ENCODE peak calls at places on chromosomes 1 and 21, in five cellular contexts. Y is CD4-positive, alpha-beta memory T cell; W is aorta; D is heart left ventricle; A is PC-9. L is an unnamed sample.

GRCh38 chr1:207822124-207822601 is 70.3 kb downstream of the CD46 start:
- DNase-seq in D (peak; percentile 18), A (no peak), W (no peak), Y (no peak), L (no peak)

GRCh38 chr21:44503901-44504399 is 36.0 kb downstream of the KRTAP10-1 start:
- DNase-seq in A (no peak), Y (no peak), D (no peak), W (no peak), L (no peak)

GRCh38 chr21:43961382-43961909 is 50.7 kb upstream of the TRAPPC10 start:
- DNase-seq in A (no peak), Y (no peak), D (no peak), W (no peak), L (no peak)

GRCh38 chr1:230815277-230815676 is 53.0 kb downstream of the C1orf198 start:
- DNase-seq in W (no peak), A (no peak), Y (no peak), D (no peak), L (no peak)

GRCh38 chr21:34671891-34672290 is 3.1 kb downstream of the CLIC6 start:
- DNase-seq in W (no peak), Y (no peak), A (no peak), D (no peak), L (no peak)

GRCh38 chr1:227922501-227923352 is 25.0 kb downstream of the WNT9A start:
- DNase-seq in A (no peak), W (no peak), Y (no peak), D (no peak), L (no peak)

GRCh38 chr1:183226963-183227362 is 40.9 kb downstream of the LAMC2 start:
- DNase-seq in A (no peak), D (no peak), Y (no peak), W (no peak), L (peak; percentile 40)

GRCh38 chr21:16408280-16408669 is 678.5 kb downstream of the USP25 start:
- DNase-seq in W (no peak), A (no peak), D (no peak), Y (no peak), L (no peak)

GRCh38 chr1:22470227-22470626 is 18.6 kb downstream of the ZBTB40 start:
- DNase-seq in Y (no peak), A (no peak), D (no peak), W (no peak), L (no peak)

GRCh38 chr1:29213055-29213454 is 17.7 kb downstream of the MECR start:
- DNase-seq in W (peak; percentile 43), A (no peak), Y (no peak), D (no peak), L (no peak)

GRCh38 chr1:25867210-25867991 is 8.1 kb downstream of the PAQR7 start:
- DNase-seq in Y (no peak), A (no peak), W (no peak), D (no peak), L (no peak)

GRCh38 chr1:37432636-37433035 is 41.7 kb upstream of the ZC3H12A start:
- DNase-seq in D (no peak), Y (no peak), W (no peak), A (no peak), L (no peak)

GRCh38 chr1:221543529-221544120 is 198.3 kb downstream of the DUSP10 start:
- DNase-seq in D (no peak), W (no peak), Y (no peak), A (peak; percentile 3), L (no peak)

GRCh38 chr1:117392776-117393175 is 25.5 kb downstream of the MAN1A2 start:
- DNase-seq in W (no peak), D (no peak), Y (no peak), A (no peak), L (no peak)

GRCh38 chr1:59645893-59646292 is 168.9 kb upstream of the HOOK1 start:
- DNase-seq in W (no peak), A (no peak), Y (no peak), D (no peak), L (no peak)

GRCh38 chr1:72936942-72937341 is 654.6 kb upstream of the NEGR1 start:
- DNase-seq in Y (no peak), D (no peak), A (no peak), W (no peak), L (no peak)

GRCh38 chr1:201127755-201128455 is 921 bp upstream of the ASCL5 start:
- DNase-seq in W (no peak), Y (no peak), A (no peak), D (no peak), L (no peak)

GRCh38 chr1:78840447-78841251 is 165.9 kb downstream of the ADGRL4 start:
- DNase-seq in A (no peak), Y (no peak), D (no peak), W (no peak), L (no peak)

GRCh38 chr1:174998569-174999215 is 1.1 kb upstream of the CACYBP start:
- DNase-seq in Y (peak; percentile 75), W (no peak), A (peak; percentile 38), D (no peak), L (no peak)

GRCh38 chr1:233480198-233480597 is 133.7 kb upstream of the KCNK1 start:
- DNase-seq in D (no peak), W (no peak), Y (no peak), A (no peak), L (no peak)

GRCh38 chr1:226351709-226352108 is 42.7 kb upstream of the LIN9 start:
- DNase-seq in D (no peak), Y (no peak), A (no peak), W (no peak), L (no peak)

GRCh38 chr1:99062192-99062591 is 57.5 kb upstream of the PLPPR5 start:
- DNase-seq in Y (no peak), W (no peak), A (no peak), D (no peak), L (no peak)
- H3K27ac ChIP-seq in Y (no peak overlapping the region), W (no peak overlapping the region), A (no peak overlapping the region), D (no peak overlapping the region), L (no peak overlapping the region)

GRCh38 chr1:63709267-63709828 is 64.5 kb upstream of the ROR1 start:
- DNase-seq in W (no peak), D (no peak), Y (no peak), A (no peak), L (no peak)
- H3K4me3 ChIP-seq in W (no peak overlapping the region), D (no peak overlapping the region), Y (no peak overlapping the region), A (no peak overlapping the region), L (no peak overlapping the region)

GRCh38 chr1:30723296-30723897 is at the start of gene MATN1:
- DNase-seq in W (no peak), D (no peak), Y (no peak), A (no peak), L (no peak)
- H3K27ac ChIP-seq in W (no peak within 1 kb of the TSS), D (no peak within 1 kb of the TSS), Y (no peak within 1 kb of the TSS), A (no peak within 1 kb of the TSS), L (no peak within 1 kb of the TSS)

GRCh38 chr1:228977307-228977706 is 242.0 kb downstream of the RHOU start:
- DNase-seq in W (no peak), Y (no peak), A (no peak), D (no peak), L (peak; percentile 13)

GRCh38 chr1:228977741-228978140 is 242.5 kb downstream of the RHOU start:
- DNase-seq in Y (no peak), A (no peak), W (no peak), D (no peak), L (no peak)

GRCh38 chr1:228979774-228980173 is 244.5 kb downstream of the RHOU start:
- DNase-seq in Y (no peak), A (no peak), D (no peak), W (no peak), L (no peak)

GRCh38 chr1:228979325-228979699 is 244.0 kb downstream of the RHOU start:
- DNase-seq in W (no peak), Y (no peak), D (no peak), A (no peak), L (peak; percentile 61)

DNA sequence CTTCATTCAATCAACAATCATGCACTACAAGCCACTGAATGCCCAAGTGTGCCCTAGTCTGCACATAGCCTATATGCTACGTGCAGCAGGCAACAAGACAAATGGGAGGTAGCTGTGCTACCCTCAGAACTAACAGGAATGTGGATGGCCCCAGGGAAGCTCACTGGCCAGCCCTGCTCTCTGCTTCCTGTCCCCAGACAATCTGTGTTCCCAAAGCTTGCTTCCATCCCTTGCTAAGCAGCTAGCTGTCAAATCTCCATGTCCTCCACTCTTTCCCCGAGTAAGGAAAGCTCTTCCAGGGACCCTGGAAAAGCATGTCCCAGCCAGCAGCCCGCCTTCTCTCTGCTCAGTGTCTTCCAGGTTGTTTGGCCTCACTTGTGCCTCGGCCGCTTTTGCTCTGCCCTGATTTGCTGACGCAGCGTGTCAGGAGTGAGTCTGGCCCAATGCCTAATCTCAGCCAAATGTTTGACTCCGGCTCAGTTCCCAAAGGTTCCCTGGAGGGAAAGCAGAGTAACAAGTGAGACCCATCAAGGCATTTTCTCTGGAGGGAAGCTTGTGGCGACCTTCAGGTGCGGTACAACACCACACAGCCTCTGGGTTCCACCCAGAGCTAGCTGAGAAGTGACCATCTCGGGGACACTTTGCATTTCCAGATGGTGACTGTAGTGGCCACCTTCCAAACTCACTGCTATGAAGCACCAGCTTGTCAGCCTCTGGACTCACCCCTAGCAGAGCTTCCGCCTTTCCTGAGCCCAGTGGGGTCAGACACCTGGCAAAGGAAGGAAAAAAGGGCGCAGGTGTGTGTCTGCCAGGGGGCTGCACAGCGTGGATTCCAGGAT is 243.4 kb downstream of the RHOU start:
- DNase-seq in W (no peak), A (no peak), Y (no peak), D (peak; percentile 43), L (no peak)
- H3K4me3 ChIP-seq in W (no peak overlapping the region), A (no peak overlapping the region), Y (no peak overlapping the region), D (no peak overlapping the region), L (no peak overlapping the region)

GRCh38 chr1:154865442-154866256 is 4.4 kb downstream of the KCNN3 start:
- DNase-seq in A (no peak), Y (no peak), D (no peak), W (no peak), L (no peak)

GRCh38 chr1:154864189-154864985 is 5.7 kb downstream of the KCNN3 start:
- DNase-seq in W (no peak), Y (no peak), A (no peak), D (no peak), L (no peak)

GRCh38 chr1:154861607-154862094 is 8.4 kb downstream of the KCNN3 start:
- DNase-seq in D (no peak), W (no peak), Y (no peak), A (no peak), L (no peak)

GRCh38 chr1:154862927-154863701 is 7.0 kb downstream of the KCNN3 start:
- DNase-seq in Y (no peak), W (no peak), A (no peak), D (no peak), L (no peak)

DNA sequence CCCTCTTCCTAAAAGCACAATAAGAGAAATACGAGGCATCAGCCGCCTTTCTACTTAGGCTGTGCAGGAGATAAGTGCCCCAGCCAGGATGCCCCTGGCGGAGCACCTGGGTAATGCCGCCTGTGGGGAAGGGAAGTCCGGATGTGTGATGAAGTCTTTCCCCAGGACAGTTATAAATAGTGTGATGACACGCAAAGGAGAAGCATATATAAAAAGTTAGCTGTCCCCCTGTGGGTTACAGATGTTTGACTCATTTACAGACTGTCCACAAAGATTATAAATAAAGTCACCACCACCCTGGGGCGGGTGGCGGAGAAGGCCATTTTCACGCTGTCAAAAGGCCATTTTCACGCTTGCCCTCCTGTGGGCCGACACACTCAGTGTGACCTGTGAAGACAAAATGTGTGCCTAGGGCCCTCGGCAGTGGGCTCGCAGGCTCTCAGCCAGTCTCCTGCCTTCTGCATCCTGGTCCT is 6.3 kb downstream of the KCNN3 start:
- DNase-seq in Y (peak; percentile 19), W (no peak), D (no peak), A (peak; percentile 15), L (no peak)
- H3K27ac ChIP-seq in Y (no peak overlapping the region), W (no peak overlapping the region), D (no peak overlapping the region), A (no peak overlapping the region), L (no peak overlapping the region)

L was measured in right atrium auricular region.